ENCODE peak calls at places on chromosomes 12 and 14, in eight cellular contexts. P is K562, R is A549, B is H1, A is GM12878, M is HepG2, X is endothelial cell of umbilical vein, T is HCT116. S is an unnamed sample.

GRCh38 chr14:104536942-104537612 is 42.5 kb upstream of the C14orf180 start:
- DNase-seq in X (no peak), B (no peak), P (no peak), M (no peak), R (peak), T (peak), A (no peak), S (no peak)

GRCh38 chr14:24692382-24693352 is 58.7 kb upstream of the GZMB start:
- DNase-seq in R (no peak), P (no peak), M (no peak), X (no peak), T (no peak), B (no peak), A (no peak), S (peak)

GRCh38 chr12:84738481-84738972 is 174.1 kb downstream of the SLC6A15 start:
- DNase-seq in T (no peak), P (no peak), X (peak), M (no peak), B (no peak), R (no peak), A (no peak), S (no peak)

GRCh38 chr12:127144770-127145169 is 1122.2 kb upstream of the TMEM132C start:
- DNase-seq in T (no peak), B (no peak), A (no peak), X (no peak), M (no peak), P (no peak), R (no peak), S (no peak)

GRCh38 chr12:40105265-40105514 is 691 bp downstream of the SLC2A13 start:
- DNase-seq in P (no peak), M (no peak), X (no peak), A (no peak), T (no peak), B (no peak), R (no peak), S (no peak)

GRCh38 chr12:4159851-4160250 is 113.7 kb upstream of the CCND2 start:
- DNase-seq in B (no peak), A (no peak), M (no peak), T (no peak), R (no peak), X (no peak), P (no peak), S (no peak)

GRCh38 chr12:9662488-9662887 is 7.0 kb upstream of the CLEC2D start:
- DNase-seq in A (no peak), X (no peak), T (no peak), B (no peak), M (no peak), R (no peak), P (no peak), S (no peak)

GRCh38 chr12:19642305-19642704 is 203.0 kb downstream of the AEBP2 start:
- DNase-seq in M (no peak), A (no peak), X (no peak), T (no peak), R (no peak), B (no peak), P (no peak), S (no peak)

GRCh38 chr12:53750812-53751335 is 905 bp downstream of the CISTR start:
- DNase-seq in X (no peak), B (no peak), M (no peak), T (no peak), P (no peak), A (no peak), R (no peak), S (no peak)

GRCh38 chr14:58639842-58640484 is 2.2 kb downstream of the DACT1 start:
- DNase-seq in T (peak), R (peak), X (peak), B (no peak), A (peak), M (peak), P (peak), S (peak)

GRCh38 chr14:31939934-31940333 is 137.2 kb upstream of the ARHGAP5 start:
- DNase-seq in X (no peak), P (no peak), T (no peak), M (no peak), A (no peak), R (no peak), B (no peak), S (no peak)

GRCh38 chr12:21428241-21428640 is 9.2 kb upstream of the PYROXD1 start:
- DNase-seq in R (no peak), A (no peak), P (no peak), X (peak), M (no peak), T (no peak), B (no peak), S (no peak)

GRCh38 chr12:106080111-106080732 is 58.5 kb downstream of the NUAK1 start:
- DNase-seq in R (no peak), M (no peak), T (no peak), A (no peak), X (peak), B (no peak), P (no peak), S (no peak)

GRCh38 chr12:116474331-116474730 is 84.8 kb upstream of the MAP1LC3B2 start:
- DNase-seq in B (no peak), P (no peak), T (no peak), X (no peak), R (no peak), M (no peak), A (no peak), S (peak)

GRCh38 chr12:59113831-59114273 is 193.5 kb upstream of the LRIG3 start:
- DNase-seq in A (peak), M (peak), P (peak), B (peak), R (peak), X (peak), T (peak), S (peak)

GRCh38 chr12:55058082-55058481 is 38.3 kb downstream of the NEUROD4 start:
- DNase-seq in X (no peak), T (no peak), B (no peak), P (no peak), R (no peak), A (no peak), M (no peak), S (no peak)

GRCh38 chr12:42798811-42799438 is 209.4 kb upstream of the PRICKLE1 start:
- DNase-seq in X (no peak), R (no peak), M (no peak), A (no peak), P (no peak), B (no peak), T (no peak), S (peak)

GRCh38 chr12:119036878-119037493 is 55.6 kb downstream of the SRRM4 start:
- DNase-seq in R (peak), P (peak), X (no peak), A (no peak), B (no peak), T (no peak), M (peak), S (peak)

GRCh38 chr12:113276946-113277500 is 55.8 kb downstream of the TPCN1 start:
- DNase-seq in P (no peak), A (no peak), R (no peak), M (no peak), X (no peak), B (no peak), T (no peak), S (no peak)

GRCh38 chr14:59882957-59883356 is 12.4 kb upstream of the RTN1 start:
- DNase-seq in R (no peak), M (no peak), T (peak), A (no peak), B (no peak), X (no peak), P (no peak), S (peak)

GRCh38 chr12:115640929-115641328 is 636.6 kb downstream of the MED13L start:
- DNase-seq in R (no peak), M (no peak), T (no peak), B (no peak), A (no peak), X (no peak), P (no peak), S (no peak)

GRCh38 chr12:91226951-91227350 is 44.3 kb upstream of the DCN start:
- DNase-seq in P (no peak), A (no peak), R (no peak), B (no peak), M (no peak), X (no peak), T (no peak), S (no peak)

GRCh38 chr12:4822572-4822971 is 87.1 kb upstream of the KCNA1 start:
- DNase-seq in R (no peak), X (no peak), T (no peak), P (no peak), A (no peak), B (no peak), M (no peak), S (no peak)

GRCh38 chr14:89915114-89915878 is 39.2 kb downstream of the EFCAB11 start:
- DNase-seq in P (peak), R (peak), A (peak), X (peak), M (peak), T (peak), B (no peak), S (peak)
- TF ChIP-seq POLR2A in P (no peak), R (no peak), A (no peak), X (no peak), M (no peak), T (no peak), B (no peak), S (no peak)

GRCh38 chr14:52729925-52730707 is at the start of gene STYX:
- DNase-seq in P (peak), R (peak), T (peak), B (peak), X (peak), M (peak), A (peak), S (peak)
- TF ChIP-seq CTCF in P (no peak), R (no peak), T (no peak), B (peak), X (no peak), M (peak), A (no peak), S (no peak)

GRCh38 chr12:57069522-57069921 is 9.1 kb downstream of the NEMP1 start:
- DNase-seq in T (peak), X (peak), M (peak), R (peak), B (no peak), P (peak), A (no peak), S (peak)
- TF ChIP-seq MAX in T (no peak), X (no peak), M (no peak), R (no peak), B (no peak), P (no peak), A (no peak), S (peak)

DNA sequence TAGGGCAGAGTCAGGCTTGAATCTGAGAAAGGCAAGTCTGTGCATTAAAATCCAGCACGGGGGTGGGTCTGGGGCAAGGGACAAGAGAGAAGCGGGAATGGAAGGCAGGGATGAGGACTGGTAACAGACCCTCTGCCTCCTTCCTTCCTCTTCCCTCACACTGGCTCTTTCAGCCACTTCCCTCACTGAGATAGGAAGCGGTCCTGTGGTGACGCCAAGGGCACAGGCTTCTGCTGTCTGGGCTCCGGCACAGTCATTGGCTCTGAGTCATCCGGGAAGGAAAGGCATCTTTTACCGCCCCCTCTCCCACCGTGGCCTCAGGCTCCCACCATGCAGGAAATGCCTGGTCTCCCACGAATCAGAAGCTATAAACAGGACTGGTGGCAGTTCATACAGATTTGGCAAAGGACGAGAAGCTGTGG is 70.2 kb downstream of the ETV6 start:
- DNase-seq in T (no peak), M (no peak), X (peak), P (peak), B (peak), A (no peak), R (no peak), S (peak)
- TF ChIP-seq POLR2A in T (no peak), M (no peak), X (peak), P (no peak), B (no peak), A (peak), R (no peak), S (peak)

DNA sequence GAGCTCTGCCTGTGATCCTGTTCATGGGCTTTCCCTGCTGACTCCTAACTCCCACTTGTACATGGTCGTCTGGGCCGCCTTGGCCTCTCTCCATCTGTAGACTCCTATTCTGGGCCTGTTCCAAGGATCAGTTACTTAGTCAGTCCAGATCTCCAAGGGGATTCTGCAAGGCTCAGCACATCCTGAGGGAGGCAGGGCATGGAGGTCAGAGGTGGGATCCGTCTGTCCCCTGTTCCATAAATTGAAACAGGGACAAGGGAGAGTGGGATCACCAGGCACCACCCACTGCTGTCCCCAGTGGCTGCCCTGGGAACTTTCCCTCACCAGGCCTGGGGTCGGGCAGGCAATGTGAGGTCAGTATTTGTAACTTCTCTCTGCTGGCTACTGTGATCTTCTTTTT is 43.5 kb downstream of the KCTD10 start:
- DNase-seq in B (no peak), T (no peak), P (peak), A (no peak), X (no peak), R (peak), M (no peak), S (peak)
- TF ChIP-seq CTCF in B (peak), T (no peak), P (peak), A (no peak), X (no peak), R (no peak), M (peak), S (peak)

GRCh38 chr14:72613196-72613974 is 280.5 kb downstream of the DPF3 start:
- DNase-seq in B (no peak), X (peak), A (no peak), P (no peak), T (no peak), M (no peak), R (no peak), S (peak)
- TF ChIP-seq MAX in B (no peak), X (no peak), A (no peak), P (no peak), T (no peak), M (no peak), R (no peak), S (no peak)

GRCh38 chr12:96806272-96806671 is 100.8 kb upstream of the NEDD1 start:
- DNase-seq in P (no peak), T (no peak), B (no peak), A (no peak), X (no peak), M (no peak), R (no peak), S (no peak)
- TF ChIP-seq POLR2A in P (no peak), T (no peak), B (no peak), A (no peak), X (no peak), M (no peak), R (no peak), S (no peak)